ENCODE peak calls at places on chromosomes 7 and 10, in nine cellular contexts. W, R, F, H, P, X, K, L and Z are unnamed samples. For H3K9me3, the result is how much of the 10 kb centered on the place peaks cover.

GRCh38 chr7:25926009-25926408 is 226.0 kb upstream of the NFE2L3 start:
- DNase-seq in W (no peak), R (no peak), F (no peak), H (no peak), P (no peak), X (no peak), K (no peak), L (no peak), Z (no peak)

GRCh38 chr7:45872116-45873034 is 507 bp downstream of the CCDC201 start:
- DNase-seq in W (peak), R (peak), F (no peak), H (no peak), P (no peak), X (no peak), K (no peak), L (no peak), Z (no peak)

GRCh38 chr10:101693701-101694055 is 1.3 kb downstream of the FBXW4 start:
- DNase-seq in W (peak), R (no peak), F (no peak), H (no peak), P (peak), X (no peak), K (peak), L (no peak), Z (no peak)

GRCh38 chr10:95305606-95306385 is 15.0 kb upstream of the PDLIM1 start:
- DNase-seq in W (no peak), R (no peak), F (no peak), H (no peak), P (no peak), X (no peak), K (peak), L (no peak), Z (no peak)

GRCh38 chr7:155009570-155010157 is 6.7 kb upstream of the PAXIP1 start:
- DNase-seq in W (peak), R (no peak), F (no peak), H (no peak), P (no peak), X (no peak), K (no peak), L (no peak), Z (no peak)

GRCh38 chr10:72223743-72224101 is 7.6 kb upstream of the ASCC1 start:
- DNase-seq in W (no peak), R (no peak), F (no peak), H (no peak), P (no peak), X (no peak), K (no peak), L (no peak), Z (no peak)

GRCh38 chr7:47080816-47081215 is 501.1 kb downstream of the TNS3 start:
- DNase-seq in W (no peak), R (no peak), F (no peak), H (no peak), P (no peak), X (no peak), K (no peak), L (no peak), Z (no peak)

GRCh38 chr10:19921300-19922140 is 105.3 kb downstream of the PLXDC2 start:
- DNase-seq in W (no peak), R (no peak), F (no peak), H (no peak), P (no peak), X (no peak), K (no peak), L (no peak), Z (no peak)

GRCh38 chr10:113630929-113631533 is 32.8 kb downstream of the NRAP start:
- DNase-seq in W (no peak), R (no peak), F (no peak), H (no peak), P (no peak), X (no peak), K (no peak), L (no peak), Z (no peak)

GRCh38 chr10:86388119-86388704 is 21.6 kb upstream of the GRID1 start:
- DNase-seq in W (no peak), R (no peak), F (peak), H (no peak), P (no peak), X (no peak), K (no peak), L (no peak), Z (no peak)

GRCh38 chr10:7671121-7671520 is 4.4 kb upstream of the ITIH5 start:
- DNase-seq in W (no peak), R (no peak), F (no peak), H (no peak), P (no peak), X (no peak), K (no peak), L (no peak), Z (peak)

GRCh38 chr10:36489181-36489927 is 636.0 kb upstream of the ANKRD30A start:
- DNase-seq in W (no peak), R (no peak), F (no peak), H (no peak), P (no peak), X (no peak), K (peak), L (no peak), Z (no peak)

GRCh38 chr10:21946946-21947345 is 56.6 kb downstream of the DNAJC1 start:
- DNase-seq in W (no peak), R (no peak), F (no peak), H (no peak), P (no peak), X (no peak), K (no peak), L (no peak), Z (no peak)
- H3K9me3 ChIP-seq in W (under half), R (under half), F (under half), H (under half), P (under half), X (under half), K (under half), L (under half), Z (under half)

GRCh38 chr7:126057979-126058378 is 1128.4 kb upstream of the POT1 start:
- DNase-seq in W (no peak), R (no peak), F (no peak), H (no peak), P (no peak), X (no peak), K (no peak), L (no peak), Z (no peak)
- H3K9me3 ChIP-seq in W (under half), R (under half), F (under half), H (under half), P (under half), X (under half), K (under half), L (under half), Z (under half)

DNA sequence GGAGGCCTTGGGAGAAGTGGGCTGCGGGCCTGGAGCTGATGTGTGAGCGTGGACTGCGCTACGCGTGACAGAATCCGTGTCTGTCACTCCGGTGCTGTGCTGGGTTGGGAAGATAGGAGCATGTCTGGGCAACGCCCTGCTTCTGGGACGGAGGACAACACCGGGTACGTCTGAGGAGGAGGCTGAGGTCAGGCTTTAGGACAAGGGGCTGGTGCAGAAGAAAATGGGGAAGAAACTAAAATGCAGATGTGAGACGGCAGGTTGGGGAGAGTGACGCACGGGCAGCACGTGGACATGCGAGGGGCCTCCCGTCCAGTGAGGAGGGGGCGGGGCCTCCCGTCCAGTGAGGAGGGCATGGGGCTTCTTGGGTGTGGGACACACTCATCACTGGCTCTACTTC is 207.4 kb downstream of the DNAJB6 start:
- DNase-seq in W (no peak), R (no peak), F (no peak), H (no peak), P (no peak), X (no peak), K (no peak), L (no peak), Z (no peak)
- H3K9me3 ChIP-seq in W (under half), R (under half), F (under half), H (under half), P (under half), X (under half), K (under half), L (under half), Z (under half)

GRCh38 chr10:128763588-128763987 is 637.4 kb upstream of the MKI67 start:
- DNase-seq in W (no peak), R (no peak), F (no peak), H (no peak), P (no peak), X (no peak), K (no peak), L (no peak), Z (no peak)
- H3K9me3 ChIP-seq in W (under half), R (under half), F (under half), H (under half), P (under half), X (under half), K (under half), L (under half), Z (under half)

GRCh38 chr7:57179776-57180415 is 47.7 kb upstream of the ZNF479 start:
- DNase-seq in W (no peak), R (no peak), F (no peak), H (no peak), P (no peak), X (no peak), K (no peak), L (no peak), Z (peak)
- H3K9me3 ChIP-seq in W (under half), R (under half), F (under half), H (under half), P (under half), X (under half), K (under half), L (under half), Z (under half)

DNA sequence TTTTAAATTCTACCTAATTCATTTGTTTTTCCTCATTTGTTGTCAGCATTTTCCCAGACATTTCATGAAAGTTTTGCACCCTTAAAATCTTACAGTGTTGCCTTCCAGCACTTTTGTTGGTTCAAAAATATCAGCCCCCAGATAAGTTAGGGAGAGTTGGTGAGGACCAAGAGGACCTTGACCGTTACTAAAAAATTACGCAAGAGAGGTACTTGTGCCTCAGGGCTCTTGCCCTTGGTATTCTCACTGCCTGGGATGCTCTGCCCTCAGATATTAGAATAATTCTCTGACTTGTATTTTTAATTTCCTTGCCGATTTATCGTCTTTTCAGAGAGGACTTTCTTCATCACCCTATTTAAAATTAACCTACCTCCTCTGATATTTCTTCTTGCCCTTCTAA is 3.5 kb upstream of the AKR1B15 start:
- DNase-seq in W (no peak), R (no peak), F (no peak), H (no peak), P (no peak), X (no peak), K (no peak), L (no peak), Z (no peak)
- H3K9me3 ChIP-seq in W (under half), R (under half), F (under half), H (under half), P (under half), X (under half), K (under half), L (under half), Z (under half)

DNA sequence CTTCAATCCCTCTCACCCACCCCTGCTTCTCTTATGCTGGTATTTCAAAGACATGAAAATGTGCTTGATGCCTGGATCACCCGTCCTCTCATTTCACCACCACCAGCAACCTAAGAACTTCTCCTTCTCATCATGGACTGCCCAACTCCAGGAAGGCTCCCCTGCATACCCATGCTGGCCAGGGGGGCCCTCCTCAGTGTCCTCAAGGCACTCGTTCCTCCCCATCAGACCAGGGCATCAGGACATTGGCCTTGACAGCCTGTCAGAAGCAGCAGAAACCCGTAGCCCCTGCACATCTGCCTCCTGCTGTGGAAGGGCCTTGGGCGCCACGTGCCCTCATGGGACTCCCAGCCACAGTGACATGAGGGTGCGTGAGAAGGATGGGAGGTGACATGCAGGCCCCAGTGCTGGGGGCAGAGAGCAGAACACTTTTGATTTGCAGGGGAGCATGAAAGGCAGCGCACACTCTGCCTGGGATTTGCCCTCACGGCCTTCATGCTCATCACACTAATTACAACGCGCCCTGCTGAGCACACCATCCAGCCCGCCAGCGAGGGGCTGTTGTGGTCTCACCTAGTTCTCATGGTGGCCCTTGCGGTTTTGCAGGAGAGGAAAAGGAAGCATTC is 1.9 kb upstream of the HSPA12A start:
- DNase-seq in W (no peak), R (no peak), F (no peak), H (no peak), P (no peak), X (no peak), K (no peak), L (no peak), Z (no peak)
- H3K9me3 ChIP-seq in W (under half), R (under half), F (under half), H (under half), P (under half), X (under half), K (under half), L (under half), Z (under half)